ENCODE peak calls at places on chromosomes 4 and X, in nine cellular contexts. H is MM.1S; W is CD8-positive, alpha-beta T cell; O is naive thymus-derived CD4-positive, alpha-beta T cell; E is right cardiac atrium; F is trophoblast cell; L is heart left ventricle; Q is stomach; A is tibial artery. G is an unnamed sample. For H3K4me1, the result is how much of the 10 kb centered on the place peaks cover.

GRCh38 chrX:11412715-11413623 is 119.8 kb downstream of the AMELX start:
- DNase-seq in F (no peak), H (no peak), E (peak), L (no peak), Q (no peak), A (peak), W (no peak), O (no peak), G (no peak)

GRCh38 chrX:103453655-103454054 is 65.6 kb downstream of the RAB40A start:
- DNase-seq in O (no peak), H (no peak), A (no peak), Q (no peak), L (no peak), W (no peak), F (peak), E (no peak), G (no peak)

GRCh38 chr4:183449193-183449888 is 4.9 kb downstream of the CDKN2AIP start:
- DNase-seq in O (no peak), A (no peak), E (no peak), W (no peak), L (no peak), Q (no peak), H (no peak), F (peak), G (no peak)

GRCh38 chrX:13377537-13377936 is 57.7 kb upstream of the ATXN3L start:
- DNase-seq in O (no peak), H (no peak), L (peak), Q (no peak), W (no peak), E (peak), A (no peak), F (peak), G (no peak)

GRCh38 chr4:65668201-65669007 is 1.9 kb downstream of the EPHA5 start:
- DNase-seq in Q (peak), E (peak), A (peak), L (no peak), O (no peak), H (no peak), F (no peak), W (no peak), G (peak)

GRCh38 chrX:119687661-119688413 is 5.1 kb downstream of the SEPTIN6 start:
- DNase-seq in L (no peak), O (no peak), Q (no peak), E (no peak), H (no peak), F (no peak), W (no peak), A (no peak), G (no peak)

GRCh38 chr4:78451407-78451806 is 100.2 kb upstream of the ANXA3 start:
- DNase-seq in Q (no peak), L (no peak), H (no peak), F (no peak), W (no peak), O (no peak), E (no peak), A (no peak), G (no peak)

GRCh38 chr4:87853108-87853507 is 20.3 kb downstream of the MEPE start:
- DNase-seq in O (no peak), W (no peak), L (no peak), A (no peak), F (peak), Q (no peak), E (no peak), H (peak), G (no peak)

GRCh38 chr4:119337010-119337409 is 15.1 kb upstream of the FABP2 start:
- DNase-seq in W (no peak), A (no peak), F (no peak), O (no peak), E (no peak), L (no peak), Q (no peak), H (no peak), G (no peak)

GRCh38 chr4:151766691-151767090 is 5.9 kb upstream of the GATB start:
- DNase-seq in L (no peak), O (no peak), W (no peak), A (no peak), Q (no peak), E (no peak), H (no peak), F (peak), G (no peak)

GRCh38 chrX:130915302-130915701 is 12.3 kb upstream of the ENOX2 start:
- DNase-seq in E (no peak), W (no peak), Q (no peak), O (no peak), A (no peak), H (no peak), L (no peak), F (no peak), G (no peak)

GRCh38 chrX:105999294-105999693 is 39.2 kb downstream of the SERPINA7 start:
- DNase-seq in A (no peak), O (no peak), W (no peak), E (no peak), F (peak), Q (no peak), L (no peak), H (no peak), G (no peak)

GRCh38 chrX:124362072-124362471 is 15.7 kb downstream of the SH2D1A start:
- DNase-seq in Q (no peak), H (no peak), A (no peak), O (no peak), L (no peak), W (no peak), E (no peak), F (no peak), G (no peak)

GRCh38 chr4:1204286-1204827 is 32.0 kb upstream of the SPON2 start:
- DNase-seq in O (no peak), Q (peak), E (peak), F (no peak), W (no peak), A (no peak), H (no peak), L (no peak), G (peak)

GRCh38 chrX:64093761-64094160 is 111.7 kb downstream of the AMER1 start:
- DNase-seq in A (no peak), H (no peak), Q (no peak), L (no peak), O (no peak), W (no peak), E (no peak), F (peak), G (no peak)

GRCh38 chrX:8447367-8447766 is 17.3 kb upstream of the VCX3B start:
- DNase-seq in H (no peak), Q (no peak), E (no peak), A (no peak), O (no peak), W (no peak), L (no peak), F (no peak), G (no peak)

GRCh38 chrX:70476934-70477733 is 32.5 kb downstream of the DLG3 start:
- DNase-seq in Q (peak), A (peak), L (no peak), H (no peak), E (peak), F (no peak), W (no peak), O (no peak), G (no peak)

GRCh38 chrX:13418126-13419091 is 98.6 kb upstream of the ATXN3L start:
- DNase-seq in E (no peak), O (no peak), H (no peak), W (no peak), Q (no peak), L (no peak), A (no peak), F (no peak), G (no peak)

GRCh38 chr4:153154010-153154975 is 50.0 kb upstream of the TRIM2 start:
- DNase-seq in Q (peak), F (no peak), O (peak), E (no peak), H (no peak), L (no peak), W (no peak), A (no peak), G (no peak)

GRCh38 chr4:136750898-136751297 is 781.4 kb downstream of the PCDH18 start:
- DNase-seq in O (no peak), H (no peak), L (no peak), A (no peak), F (peak), E (no peak), W (no peak), Q (no peak), G (no peak)

GRCh38 chr4:156177941-156178340 is 224.3 kb upstream of the CTSO start:
- DNase-seq in A (no peak), F (no peak), O (no peak), E (no peak), L (no peak), W (no peak), Q (no peak), H (no peak), G (no peak)

GRCh38 chr4:71009796-71010588 is 16.5 kb downstream of the DCK start:
- DNase-seq in E (no peak), H (peak), O (no peak), L (no peak), Q (no peak), A (no peak), W (no peak), F (peak), G (no peak)

GRCh38 chr4:67762091-67762490 is 7.9 kb upstream of the GNRHR start:
- DNase-seq in F (no peak), H (peak), Q (no peak), L (no peak), W (no peak), A (no peak), O (no peak), E (no peak), G (no peak)

GRCh38 chr4:170386974-170387373 is 297.2 kb upstream of the AADAT start:
- DNase-seq in W (no peak), O (no peak), E (no peak), L (no peak), F (no peak), A (no peak), Q (no peak), H (peak), G (no peak)

GRCh38 chr4:150874386-150875226 is 140.5 kb downstream of the LRBA start:
- DNase-seq in L (peak), E (peak), F (no peak), O (no peak), W (no peak), H (no peak), A (no peak), Q (no peak), G (no peak)

GRCh38 chr4:186598686-186599085 is 43.3 kb upstream of the MTNR1A start:
- DNase-seq in E (no peak), L (no peak), A (no peak), O (no peak), H (no peak), W (no peak), F (no peak), Q (no peak), G (no peak)

GRCh38 chr4:14792702-14793227 is 209.5 kb upstream of the CPEB2 start:
- DNase-seq in O (no peak), W (no peak), L (no peak), Q (no peak), E (no peak), A (no peak), H (no peak), F (no peak), G (no peak)

GRCh38 chr4:113382704-113383103 is 333.3 kb downstream of the ANK2 start:
- DNase-seq in W (no peak), L (no peak), A (no peak), Q (no peak), H (no peak), F (no peak), E (no peak), O (no peak), G (no peak)

GRCh38 chrX:70605352-70605751 is 160.7 kb downstream of the DLG3 start:
- DNase-seq in L (no peak), E (no peak), H (no peak), F (no peak), A (no peak), O (no peak), W (no peak), Q (no peak), G (no peak)

GRCh38 chrX:1558761-1559468 is 21.9 kb upstream of the P2RY8 start:
- DNase-seq in A (no peak), O (no peak), E (no peak), W (peak), H (no peak), F (no peak), Q (peak), L (no peak), G (no peak)

GRCh38 chr4:113646456-113646809 is 115.1 kb downstream of the CAMK2D start:
- DNase-seq in Q (no peak), H (no peak), F (no peak), L (no peak), A (no peak), O (no peak), W (no peak), E (peak), G (no peak)

GRCh38 chr4:186623546-186623945 is 68.2 kb upstream of the MTNR1A start:
- DNase-seq in W (no peak), H (no peak), A (no peak), O (no peak), Q (no peak), L (no peak), F (no peak), E (no peak), G (no peak)

DNA sequence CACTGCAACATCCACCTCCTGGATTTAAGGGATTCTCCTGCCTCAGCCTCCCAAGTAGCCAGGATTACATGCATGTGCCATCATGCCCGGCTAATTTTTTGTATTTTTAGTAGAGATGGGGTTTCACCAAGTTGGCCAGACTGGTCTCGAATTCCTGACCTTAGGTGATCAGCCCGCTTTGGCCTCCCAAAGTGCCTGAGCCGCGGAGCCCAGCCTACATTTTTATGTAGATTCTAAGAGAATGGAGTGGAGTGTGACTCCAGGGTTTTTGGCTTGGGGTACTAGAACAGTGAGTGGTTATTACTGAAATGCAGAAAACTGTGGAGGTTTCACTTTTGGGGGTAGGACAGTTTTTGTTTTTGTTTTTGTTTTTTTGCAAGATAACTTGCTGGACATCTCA is 806.0 kb downstream of the ADGRL3 start:
- DNase-seq in E (no peak), O (no peak), F (no peak), H (no peak), A (no peak), Q (no peak), W (no peak), L (no peak), G (no peak)
- H3K27ac ChIP-seq in E (no peak), O (no peak), F (no peak), H (no peak), A (no peak), Q (no peak), W (no peak), L (no peak), G (no peak)

GRCh38 chr4:145153181-145153903 is 27.0 kb downstream of the OTUD4 start:
- DNase-seq in W (no peak), Q (no peak), O (no peak), F (no peak), A (no peak), E (no peak), L (no peak), H (no peak), G (no peak)
- H3K4me1 ChIP-seq in W (under half), Q (under half), O (under half), F (under half), A (under half), E (under half), L (under half), H (under half), G (under half)

DNA sequence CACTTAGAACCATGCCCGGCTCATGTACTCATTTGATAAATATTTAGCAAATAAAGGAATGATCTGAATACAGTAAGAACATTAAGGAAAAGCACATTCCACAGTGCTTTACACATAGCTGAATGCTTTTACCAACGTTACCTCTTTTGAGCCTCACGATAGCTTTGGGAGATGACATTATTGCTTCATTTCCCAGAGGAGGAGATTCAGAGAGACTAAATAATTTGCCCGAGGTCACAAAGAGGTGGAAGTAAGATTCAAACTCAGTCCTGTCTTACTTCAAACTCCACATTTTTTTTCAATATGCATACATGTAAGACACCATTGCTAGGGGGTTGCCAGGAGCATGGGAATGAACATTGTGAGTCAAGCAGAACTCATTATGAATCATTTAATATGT is 538.5 kb downstream of the BCOR start:
- DNase-seq in L (no peak), A (no peak), E (no peak), W (no peak), O (no peak), H (no peak), F (peak), Q (no peak), G (no peak)
- H3K27ac ChIP-seq in L (no peak), A (no peak), E (no peak), W (no peak), O (no peak), H (no peak), F (no peak), Q (no peak), G (no peak)

GRCh38 chr4:76211769-76212168 is 1.9 kb downstream of the SCARB2 start:
- DNase-seq in H (no peak), F (no peak), E (no peak), L (no peak), O (no peak), W (no peak), A (no peak), Q (no peak), G (no peak)

GRCh38 chr4:76212301-76212700 is 1.3 kb downstream of the SCARB2 start:
- DNase-seq in L (no peak), H (no peak), F (no peak), E (no peak), W (no peak), Q (no peak), O (no peak), A (no peak), G (no peak)

GRCh38 chr4:76214269-76214628 is 625 bp upstream of the SCARB2 start:
- DNase-seq in F (no peak), Q (no peak), H (peak), A (no peak), E (no peak), O (no peak), L (no peak), W (no peak), G (no peak)

GRCh38 chr4:76213415-76214268 is at the start of gene SCARB2:
- DNase-seq in E (peak), A (peak), O (peak), H (peak), F (peak), W (peak), Q (peak), L (peak), G (peak)

GRCh38 chr4:76212851-76213414 is 691 bp downstream of the SCARB2 start:
- DNase-seq in E (no peak), L (no peak), O (peak), W (peak), H (peak), A (no peak), F (peak), Q (no peak), G (no peak)
- H3K4me1 ChIP-seq in E (under half), L (under half), O (under half), W (under half), H (under half), A (half or more), F (under half), Q (half or more), G (half or more)

DNA sequence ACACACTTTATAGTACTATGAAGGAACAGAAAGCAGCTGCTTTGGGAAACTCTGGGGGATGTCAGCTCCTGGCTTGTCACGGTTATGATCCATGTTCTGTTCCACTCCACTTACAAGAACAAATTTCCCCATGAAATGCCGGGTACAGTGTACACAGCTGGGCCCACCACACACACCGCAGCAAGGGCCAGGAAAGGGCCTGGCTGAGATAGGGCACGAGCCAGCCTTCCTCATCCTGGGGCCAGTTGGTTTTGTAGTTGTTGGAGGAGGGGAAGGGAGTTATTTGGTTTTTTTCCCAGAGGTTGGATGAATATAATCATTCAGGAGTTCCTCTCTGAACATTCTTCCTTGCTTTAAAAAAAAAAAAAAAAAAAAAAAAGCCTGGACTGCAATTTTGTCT is 56.8 kb downstream of the SEPSECS start:
- DNase-seq in W (no peak), A (no peak), O (no peak), Q (peak), F (no peak), L (no peak), E (peak), H (no peak), G (no peak)
- H3K27ac ChIP-seq in W (no peak), A (no peak), O (no peak), Q (no peak), F (no peak), L (peak), E (no peak), H (no peak), G (no peak)

GRCh38 chr4:169254546-169254983 is 16.2 kb downstream of the SH3RF1 start:
- DNase-seq in F (no peak), A (no peak), L (peak), E (peak), Q (no peak), H (no peak), W (no peak), O (no peak), G (no peak)
- H3K4me1 ChIP-seq in F (under half), A (half or more), L (under half), E (under half), Q (half or more), H (under half), W (under half), O (under half), G (under half)

DNA sequence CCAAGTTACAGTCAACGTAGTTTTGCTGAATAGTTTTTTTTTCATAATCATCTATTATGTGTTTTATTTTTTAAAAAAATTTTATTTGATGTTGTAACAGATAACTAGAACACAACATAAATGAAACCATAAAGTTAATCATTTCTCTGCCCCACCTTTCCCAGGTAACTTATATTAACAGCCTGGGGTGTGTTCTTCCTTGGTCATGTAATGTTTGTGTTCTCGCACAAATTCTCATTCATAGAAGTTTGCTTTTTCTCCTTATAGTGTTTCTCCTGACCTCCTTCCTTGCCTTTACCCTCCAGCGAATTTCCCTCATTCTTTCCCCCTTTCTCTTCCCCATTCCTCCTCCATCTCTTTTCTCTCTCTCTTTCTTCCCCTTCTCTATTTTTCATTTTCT is 214.8 kb downstream of the SOWAHB start:
- DNase-seq in F (no peak), H (no peak), E (no peak), Q (no peak), A (no peak), W (no peak), O (no peak), L (no peak), G (no peak)
- H3K27ac ChIP-seq in F (no peak), H (no peak), E (no peak), Q (no peak), A (no peak), W (no peak), O (no peak), L (no peak), G (no peak)